ENCODE peak calls at places on chromosomes 3 and 15, in four cellular contexts. C, B, J and A are unnamed samples.

GRCh38 chr3:50562866-50563265 is 4.7 kb downstream of the C3orf18 start:
- DNase-seq in B (no peak), C (no peak), J (no peak), A (no peak)

GRCh38 chr15:87986786-87987185 is 269.8 kb downstream of the NTRK3 start:
- DNase-seq in J (no peak), C (no peak), B (no peak), A (no peak)

GRCh38 chr15:44325568-44325967 is 37.0 kb downstream of the GOLM2 start:
- DNase-seq in C (no peak), B (no peak), J (no peak), A (no peak)

GRCh38 chr15:89898628-89899302 is 5.0 kb upstream of the AP3S2 start:
- DNase-seq in B (peak), C (no peak), J (peak), A (no peak)

GRCh38 chr3:149610351-149611105 is 47.3 kb downstream of the WWTR1 start:
- DNase-seq in J (no peak), B (no peak), C (no peak), A (no peak)

GRCh38 chr3:196650740-196651311 is 11.3 kb downstream of the NRROS start:
- DNase-seq in C (no peak), B (no peak), J (no peak), A (peak)

GRCh38 chr15:71109890-71110289 is 5.4 kb upstream of the THSD4 start:
- DNase-seq in C (no peak), B (no peak), J (no peak), A (no peak)

GRCh38 chr15:37682304-37682703 is 252.1 kb upstream of the TMCO5A start:
- DNase-seq in J (no peak), C (no peak), B (no peak), A (no peak)

GRCh38 chr3:42497009-42497731 is 5.3 kb upstream of the VIPR1 start:
- DNase-seq in J (no peak), B (peak), C (no peak), A (no peak)

GRCh38 chr3:181006541-181006940 is 17.0 kb upstream of the DNAJC19 start:
- DNase-seq in B (no peak), J (no peak), C (no peak), A (no peak)

GRCh38 chr15:36232491-36232890 is 346.9 kb upstream of the CDIN1 start:
- DNase-seq in B (no peak), C (no peak), J (no peak), A (no peak)

GRCh38 chr3:175224051-175224450 is 364.9 kb downstream of the NAALADL2 start:
- DNase-seq in B (no peak), J (no peak), C (no peak), A (no peak)

GRCh38 chr3:132593950-132594328 is 3.1 kb upstream of the ACKR4 start:
- DNase-seq in B (no peak), C (no peak), J (no peak), A (no peak)

GRCh38 chr15:100878601-100879000 is 1.0 kb upstream of the ALDH1A3 start:
- DNase-seq in C (no peak), J (no peak), B (no peak), A (no peak)

GRCh38 chr15:48221261-48221660 is 15.2 kb downstream of the SLC12A1 start:
- DNase-seq in B (no peak), J (no peak), C (no peak), A (no peak)

DNA sequence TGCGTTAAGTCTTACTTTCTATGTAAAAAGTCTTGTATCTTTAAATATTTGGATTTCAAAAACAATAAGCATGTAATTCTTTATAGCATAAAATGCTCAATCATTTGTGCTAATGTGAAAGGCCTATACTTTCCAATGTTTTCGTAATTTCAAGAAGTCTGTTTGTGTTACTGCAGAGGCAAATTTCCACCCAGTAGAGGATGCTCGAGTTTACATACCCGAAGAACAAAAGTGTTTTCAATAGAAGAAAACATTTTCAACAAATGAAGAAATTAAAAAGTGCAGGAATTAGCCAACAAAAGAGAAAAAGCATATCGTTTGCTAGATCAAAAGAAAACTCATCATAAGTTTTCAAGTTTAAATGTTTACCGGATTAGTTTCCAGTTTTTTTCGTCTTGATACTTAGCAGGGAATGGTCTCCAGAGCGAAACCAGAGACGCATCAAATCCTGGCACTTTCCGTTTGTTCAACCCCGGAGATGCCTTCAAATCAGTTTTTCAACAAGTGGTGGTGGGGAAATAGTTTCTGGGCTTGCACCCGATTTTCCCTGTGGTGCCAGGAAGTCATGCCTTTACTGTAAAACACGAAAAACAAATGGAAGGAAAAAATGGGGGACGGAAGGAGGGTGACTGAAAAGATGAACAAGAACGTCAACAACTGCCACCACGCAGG is 1.0 kb downstream of the CGGBP1 start:
- DNase-seq in J (no peak), C (no peak), B (no peak), A (no peak)
- TF ChIP-seq CTCF in J (no peak), C (no peak), B (no peak), A (no peak)

DNA sequence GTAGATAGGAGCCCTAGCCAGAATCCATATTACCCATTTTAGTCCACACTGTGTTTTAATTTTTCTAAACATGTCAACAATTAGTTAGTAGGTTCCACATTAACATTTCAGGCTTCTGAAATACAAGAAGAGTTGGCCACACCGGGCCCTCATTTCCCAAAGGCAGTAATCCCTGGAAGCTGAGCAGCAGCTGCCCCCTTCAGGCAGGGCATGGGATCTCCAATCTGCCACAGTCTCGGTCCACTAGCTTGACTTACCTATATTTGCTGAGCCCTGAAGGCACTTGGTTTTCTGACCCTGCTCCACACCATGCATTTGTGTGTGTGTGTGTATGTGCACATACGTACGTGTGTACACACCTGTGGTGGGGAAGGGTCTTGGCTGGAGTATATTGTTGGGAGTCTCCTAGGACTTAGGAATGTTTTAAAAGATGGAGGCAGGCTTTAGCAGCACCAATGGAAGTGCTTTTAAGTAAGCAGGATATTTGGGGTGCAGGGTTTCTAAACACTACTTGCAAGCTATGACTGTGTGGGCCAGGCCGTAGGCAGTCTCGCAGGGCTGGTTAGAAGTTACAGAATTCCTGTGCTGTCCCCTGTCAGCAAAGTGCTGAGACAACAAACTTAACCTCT is 71.2 kb upstream of the SOX14 start:
- DNase-seq in B (no peak), J (peak), C (no peak), A (no peak)
- TF ChIP-seq CTCF in B (no peak), J (peak), C (no peak), A (peak)

DNA sequence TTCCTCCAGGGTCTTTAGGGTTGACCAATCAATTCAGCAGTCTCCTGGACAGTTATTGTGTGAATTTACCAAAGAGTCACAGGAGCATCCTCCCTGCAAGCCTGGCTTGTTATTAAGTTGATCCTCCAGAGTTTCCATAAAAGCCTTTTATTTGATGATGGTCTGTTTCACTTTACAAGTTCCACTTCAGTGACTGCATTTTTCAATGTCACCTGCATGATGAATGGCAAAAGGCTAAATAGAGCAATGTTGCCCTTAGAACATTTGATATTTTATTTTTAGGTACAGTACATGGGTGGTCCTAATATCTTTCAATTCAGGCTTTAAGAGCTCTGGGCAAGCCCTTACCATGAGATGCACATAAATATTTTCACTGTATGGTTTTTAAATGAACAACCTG is 22.7 kb downstream of the GUCA1C start:
- DNase-seq in J (no peak), C (no peak), B (no peak), A (no peak)
- TF ChIP-seq CTCF in J (no peak), C (no peak), B (no peak), A (no peak)

GRCh38 chr3:52197499-52197841 is 490 bp upstream of the ALAS1 start:
- DNase-seq in C (no peak), B (no peak), J (no peak), A (no peak)
- TF ChIP-seq CTCF in C (no peak), B (no peak), J (no peak), A (no peak)

GRCh38 chr3:13655074-13655913 is 106.4 kb downstream of the FBLN2 start:
- DNase-seq in B (no peak), J (peak), C (no peak), A (peak)

GRCh38 chr3:13654330-13655073 is 105.6 kb downstream of the FBLN2 start:
- DNase-seq in C (no peak), B (no peak), J (no peak), A (no peak)

GRCh38 chr3:13658681-13659080 is 109.8 kb downstream of the FBLN2 start:
- DNase-seq in J (no peak), B (no peak), C (no peak), A (no peak)

GRCh38 chr3:13657660-13658435 is 108.9 kb downstream of the FBLN2 start:
- DNase-seq in C (no peak), B (peak), J (peak), A (peak)

DNA sequence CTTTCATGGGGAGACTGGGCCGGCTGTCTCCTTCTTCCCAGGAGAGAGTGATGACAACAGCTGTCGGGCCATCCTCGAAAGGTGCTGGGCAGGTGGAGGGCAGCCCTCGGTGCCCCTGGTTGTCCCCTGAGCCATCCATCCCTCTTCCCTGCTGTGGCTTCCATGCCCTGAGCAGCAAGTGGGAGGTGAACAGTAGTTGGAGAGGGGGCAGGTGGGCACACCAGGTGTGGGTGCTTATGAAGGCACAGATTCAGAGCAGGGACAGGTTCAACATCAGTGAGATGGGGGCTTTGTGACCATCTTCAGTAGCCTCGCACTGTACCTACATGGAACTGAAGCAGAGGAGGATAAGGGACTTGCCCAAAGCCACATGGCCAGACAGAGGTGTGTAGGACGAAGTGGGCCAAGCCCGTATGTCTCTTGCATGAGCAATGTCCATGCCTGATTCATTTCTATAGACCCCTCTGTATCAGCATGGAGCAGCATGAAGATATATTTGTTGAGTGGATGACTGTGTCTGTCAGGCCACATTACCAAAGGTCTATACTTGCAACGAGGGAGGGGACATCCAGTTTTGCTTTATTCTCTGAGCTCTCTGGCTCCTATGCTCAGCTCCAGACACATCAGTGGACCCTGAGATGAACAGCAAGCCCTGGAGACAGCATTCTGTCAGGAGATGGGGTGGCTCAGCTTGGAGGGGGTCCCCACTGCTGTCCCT is 107.8 kb downstream of the FBLN2 start:
- DNase-seq in J (no peak), B (no peak), C (no peak), A (no peak)
- TF ChIP-seq CTCF in J (no peak), B (no peak), C (no peak), A (no peak)

GRCh38 chr3:66572938-66573710 is 72.3 kb upstream of the LRIG1 start:
- DNase-seq in B (no peak), C (no peak), J (no peak), A (no peak)
- TF ChIP-seq CTCF in B (no peak), C (no peak), J (peak), A (no peak)

GRCh38 chr3:114700637-114701234 is 406.9 kb downstream of the TIGIT start:
- DNase-seq in J (no peak), B (no peak), C (no peak), A (no peak)
- TF ChIP-seq CTCF in J (no peak), B (no peak), C (no peak), A (no peak)

DNA sequence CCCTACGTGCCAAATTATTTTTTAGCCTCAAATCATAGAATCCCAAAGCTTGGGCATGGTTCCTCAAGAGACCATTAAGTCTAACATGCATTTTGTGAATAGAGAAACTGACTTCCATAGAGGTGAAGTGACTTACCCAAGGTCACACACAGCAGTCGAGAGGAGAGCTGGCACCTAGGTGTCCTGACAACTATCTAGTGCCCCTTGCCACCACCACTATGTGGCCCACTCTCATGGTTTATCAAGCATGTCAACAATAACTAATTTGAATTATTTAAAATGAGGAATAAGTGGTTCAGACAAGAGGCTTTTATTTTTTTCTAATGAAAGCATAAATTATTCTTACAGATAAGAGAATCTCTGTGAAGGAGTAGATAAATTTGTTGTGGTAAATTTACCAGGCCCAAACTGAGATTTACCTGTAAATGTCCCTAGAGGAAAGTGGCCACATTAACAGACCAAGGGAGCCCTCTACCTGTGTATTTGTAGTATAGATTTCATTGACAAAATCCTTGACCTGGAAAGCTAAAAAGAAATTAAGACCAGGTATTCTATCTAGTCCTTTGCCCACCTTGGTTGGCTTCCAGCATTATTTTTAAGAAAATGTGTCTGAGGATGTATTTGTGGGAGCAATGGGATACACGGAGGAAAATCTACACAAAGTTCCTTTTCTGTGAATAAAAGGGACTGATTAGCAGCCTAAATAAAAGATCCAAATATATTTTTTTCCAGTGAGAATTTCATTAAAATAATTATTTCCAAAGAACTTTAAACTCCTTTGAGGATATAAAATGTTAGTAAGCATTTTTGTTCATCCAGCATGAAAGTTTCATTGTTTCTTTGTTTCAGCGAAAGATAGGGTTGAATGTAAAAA is 49.1 kb downstream of the IQCH start:
- DNase-seq in J (peak), B (no peak), C (no peak), A (no peak)
- TF ChIP-seq CTCF in J (peak), B (no peak), C (peak), A (peak)

GRCh38 chr15:74034206-74034755 is 39.8 kb downstream of the PML start:
- DNase-seq in C (no peak), J (no peak), B (no peak), A (no peak)

GRCh38 chr15:74038707-74039655 is 43.4 kb downstream of the GOLGA6A start:
- DNase-seq in C (no peak), J (no peak), B (no peak), A (peak)

GRCh38 chr15:74037171-74038117 is 42.9 kb downstream of the PML start:
- DNase-seq in J (no peak), B (no peak), C (no peak), A (no peak)

GRCh38 chr15:74035121-74035829 is 40.8 kb downstream of the PML start:
- DNase-seq in C (no peak), B (no peak), J (no peak), A (no peak)

DNA sequence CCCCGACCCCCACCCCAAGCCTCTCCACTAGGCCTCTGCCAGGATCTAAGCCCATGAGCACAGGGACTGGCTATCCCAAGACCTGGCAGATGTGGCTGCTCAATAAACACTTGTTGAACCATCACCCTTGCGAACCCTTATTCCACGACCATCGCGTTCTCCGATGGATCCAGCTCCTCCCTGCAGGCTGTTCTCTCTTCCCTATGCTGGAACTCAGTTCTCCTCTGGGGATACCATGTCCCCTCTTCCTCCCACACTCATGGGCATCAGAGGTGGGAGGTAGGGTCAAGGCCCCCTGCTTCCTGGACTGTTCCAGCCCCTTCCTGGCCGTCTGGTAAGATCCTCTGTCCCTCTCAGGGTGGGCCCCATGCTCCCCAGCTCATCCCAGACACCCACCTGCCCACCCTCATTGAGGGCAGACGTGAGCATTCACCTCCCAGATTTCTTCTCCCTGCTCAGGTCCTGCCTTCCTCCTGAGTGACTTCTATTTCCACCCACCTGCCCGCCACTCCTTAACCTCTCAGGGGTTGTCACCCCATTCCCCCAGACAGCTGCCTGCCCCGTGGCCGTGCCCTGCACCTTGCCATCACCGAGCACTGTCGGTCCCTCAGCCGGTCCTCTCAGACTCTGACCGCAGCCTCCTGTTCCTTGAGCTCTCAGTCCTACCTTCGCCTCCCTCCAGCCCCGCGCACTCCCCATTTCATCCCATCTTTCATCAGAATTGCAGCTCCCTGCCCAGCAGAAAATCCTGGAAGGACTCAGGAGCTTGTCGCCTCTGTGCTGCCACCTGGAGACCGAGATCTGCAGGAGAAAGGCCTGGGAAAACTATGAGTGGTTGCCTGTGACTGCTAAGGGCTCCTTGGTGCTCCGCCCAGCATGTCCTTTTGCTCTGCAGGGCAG is 42.0 kb downstream of the PML start:
- DNase-seq in J (peak), C (no peak), B (no peak), A (peak)
- TF ChIP-seq CTCF in J (peak), C (peak), B (no peak), A (peak)

GRCh38 chr3:125192190-125193035 is 20.1 kb downstream of the SLC12A8 start:
- DNase-seq in B (no peak), C (no peak), J (peak), A (no peak)
- TF ChIP-seq CTCF in B (no peak), C (no peak), J (peak), A (no peak)